ENCODE peak calls at places on chromosomes 7 and 10, in eight cellular contexts. N is upper lobe of right lung, I is GM13977, A is endothelial cell, Q is ascending aorta, U is neural progenitor cell, S is pancreas, F is cardiac fibroblast. D is an unnamed sample.

GRCh38 chr7:30927559-30927958 is 15.9 kb downstream of the AQP1 start:
- DNase-seq in N (peak), I (no peak), A (no peak), Q (no peak), U (no peak), S (no peak), F (no peak), D (no peak)

GRCh38 chr7:106114735-106115383 is 2.7 kb upstream of the SYPL1 start:
- DNase-seq in N (no peak), I (no peak), A (no peak), Q (no peak), U (no peak), S (no peak), F (no peak), D (no peak)

GRCh38 chr7:103810112-103810744 is 179.2 kb downstream of the RELN start:
- DNase-seq in N (no peak), I (no peak), A (no peak), Q (no peak), U (peak), S (no peak), F (peak), D (no peak)

GRCh38 chr10:13049774-13050420 is 48.4 kb upstream of the CCDC3 start:
- DNase-seq in N (no peak), I (no peak), A (no peak), Q (no peak), U (peak), S (no peak), F (no peak), D (no peak)

GRCh38 chr10:102299873-102300272 is 54.5 kb downstream of the GBF1 start:
- DNase-seq in N (no peak), I (no peak), A (no peak), Q (no peak), U (no peak), S (no peak), F (peak), D (no peak)

GRCh38 chr7:44264221-44264956 is 61.0 kb downstream of the CAMK2B start:
- DNase-seq in N (no peak), I (no peak), A (no peak), Q (no peak), U (no peak), S (no peak), F (no peak), D (no peak)

GRCh38 chr7:15291707-15292106 is 270.1 kb downstream of the AGMO start:
- DNase-seq in N (no peak), I (no peak), A (no peak), Q (no peak), U (peak), S (no peak), F (no peak), D (no peak)

GRCh38 chr10:126738001-126738400 is 67.5 kb upstream of the C10orf90 start:
- DNase-seq in N (no peak), I (no peak), A (no peak), Q (no peak), U (no peak), S (no peak), F (no peak), D (no peak)

GRCh38 chr7:380226-380550 is 90.2 kb downstream of the FOXL3 start:
- DNase-seq in N (no peak), I (peak), A (no peak), Q (no peak), U (peak), S (no peak), F (no peak), D (no peak)

GRCh38 chr7:116273918-116274301 is 63.6 kb downstream of the TES start:
- DNase-seq in N (no peak), I (no peak), A (no peak), Q (no peak), U (peak), S (no peak), F (no peak), D (no peak)

GRCh38 chr7:33107136-33108066 is 1.8 kb downstream of the RP9 start:
- DNase-seq in N (no peak), I (no peak), A (peak), Q (no peak), U (peak), S (peak), F (peak), D (peak)

GRCh38 chr7:16498122-16498521 is 28.5 kb upstream of the LRRC72 start:
- DNase-seq in N (no peak), I (no peak), A (no peak), Q (no peak), U (no peak), S (no peak), F (no peak), D (no peak)

GRCh38 chr7:106604303-106604918 is 56.5 kb downstream of the CCDC71L start:
- DNase-seq in N (no peak), I (no peak), A (no peak), Q (no peak), U (no peak), S (no peak), F (no peak), D (no peak)

GRCh38 chr7:43873300-43873699 is 4.0 kb upstream of the MRPS24 start:
- DNase-seq in N (no peak), I (peak), A (no peak), Q (no peak), U (no peak), S (no peak), F (peak), D (no peak)

GRCh38 chr10:79483948-79484347 is 28.4 kb upstream of the EIF5AL1 start:
- DNase-seq in N (no peak), I (no peak), A (no peak), Q (no peak), U (no peak), S (no peak), F (no peak), D (no peak)

GRCh38 chr10:33113111-33113856 is 155.3 kb upstream of the ITGB1 start:
- DNase-seq in N (no peak), I (no peak), A (no peak), Q (no peak), U (no peak), S (no peak), F (peak), D (no peak)

GRCh38 chr10:79056736-79057391 is 11.9 kb upstream of the ZMIZ1 start:
- DNase-seq in N (peak), I (no peak), A (no peak), Q (no peak), U (peak), S (peak), F (no peak), D (no peak)

GRCh38 chr7:76343294-76343930 is 15.4 kb downstream of the YWHAG start:
- DNase-seq in N (no peak), I (no peak), A (no peak), Q (no peak), U (no peak), S (no peak), F (no peak), D (no peak)

DNA sequence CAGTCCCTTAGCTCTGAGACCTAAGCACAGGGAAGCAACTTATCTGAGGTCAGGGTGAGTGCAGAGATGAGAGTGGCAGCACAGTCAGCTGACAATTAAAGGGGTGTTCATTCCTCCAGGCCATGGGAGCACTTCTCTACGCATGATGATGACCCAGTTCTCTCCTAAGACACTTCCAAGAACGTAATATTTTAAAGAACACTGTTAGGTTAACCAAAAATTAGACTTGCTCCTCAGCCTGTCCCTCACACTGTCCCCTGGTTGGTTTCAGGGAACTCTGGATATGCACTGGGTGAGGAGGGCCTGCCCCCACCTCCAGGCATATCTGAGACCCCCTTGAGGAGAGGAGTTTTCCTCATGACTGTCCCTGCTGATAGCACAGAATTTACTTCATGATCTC is 767.5 kb downstream of the GRID1 start:
- DNase-seq in N (no peak), I (no peak), A (no peak), Q (no peak), U (no peak), S (no peak), F (no peak), D (no peak)
- TF ChIP-seq CTCF in N (no peak), I (no peak), A (no peak), Q (no peak), U (no peak), S (no peak), F (no peak), D (no peak)

DNA sequence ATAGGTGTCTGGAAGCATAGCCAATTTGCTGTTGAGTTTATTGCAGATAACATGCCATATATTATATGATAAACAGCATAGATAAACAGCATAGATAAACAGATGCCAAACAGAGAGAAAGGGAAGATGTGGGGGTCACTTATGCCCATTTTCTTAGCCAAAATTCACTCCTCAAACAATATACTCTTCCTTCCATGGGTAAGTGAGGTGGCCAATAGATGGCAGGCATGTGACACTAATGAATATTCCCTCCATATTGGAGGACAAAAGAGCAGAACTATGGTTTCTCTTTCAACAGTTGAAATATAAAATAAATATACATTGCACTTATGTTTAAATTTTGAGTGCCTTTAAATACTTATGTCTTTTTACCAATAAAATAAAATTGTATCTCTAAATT is 1212.8 kb downstream of the REEP3 start:
- DNase-seq in N (no peak), I (peak), A (peak), Q (no peak), U (peak), S (no peak), F (peak), D (peak)
- TF ChIP-seq CTCF in N (peak), I (peak), A (no peak), Q (no peak), U (peak), S (no peak), F (peak), D (peak)

GRCh38 chr10:119358567-119358966 is 151.2 kb downstream of the GRK5 start:
- DNase-seq in N (peak), I (no peak), A (no peak), Q (no peak), U (no peak), S (no peak), F (no peak), D (no peak)
- TF ChIP-seq CTCF in N (no peak), I (no peak), A (no peak), Q (no peak), U (no peak), S (no peak), F (no peak), D (no peak)

DNA sequence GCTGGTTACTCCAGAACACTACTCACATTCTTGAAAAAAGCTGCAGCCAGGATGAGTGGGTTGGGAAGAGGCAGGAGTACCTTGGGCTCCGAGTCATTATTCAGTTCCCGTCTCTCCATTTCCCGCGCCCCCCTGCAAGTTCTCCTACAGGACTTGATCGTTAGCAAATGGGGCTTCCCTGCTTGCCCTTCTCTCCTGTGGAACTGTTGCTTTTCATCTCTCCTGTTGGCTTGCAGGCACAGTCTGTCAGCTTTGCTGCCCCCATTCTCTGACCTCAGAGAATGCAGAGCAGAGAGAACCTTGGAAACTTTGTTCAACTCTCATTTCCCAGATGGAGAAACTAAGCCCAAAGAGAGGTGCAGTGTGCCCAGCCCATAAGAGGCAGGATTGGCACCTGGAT is 35.6 kb upstream of the LRRC4 start:
- DNase-seq in N (no peak), I (no peak), A (no peak), Q (no peak), U (peak), S (no peak), F (no peak), D (no peak)
- TF ChIP-seq CTCF in N (no peak), I (no peak), A (no peak), Q (no peak), U (peak), S (no peak), F (no peak), D (no peak)

GRCh38 chr7:37918526-37918925 is 1.9 kb upstream of the SFRP4 start:
- DNase-seq in N (no peak), I (no peak), A (no peak), Q (no peak), U (no peak), S (no peak), F (no peak), D (no peak)
- TF ChIP-seq CTCF in N (no peak), I (no peak), A (no peak), Q (no peak), U (peak), S (no peak), F (no peak), D (no peak)

DNA sequence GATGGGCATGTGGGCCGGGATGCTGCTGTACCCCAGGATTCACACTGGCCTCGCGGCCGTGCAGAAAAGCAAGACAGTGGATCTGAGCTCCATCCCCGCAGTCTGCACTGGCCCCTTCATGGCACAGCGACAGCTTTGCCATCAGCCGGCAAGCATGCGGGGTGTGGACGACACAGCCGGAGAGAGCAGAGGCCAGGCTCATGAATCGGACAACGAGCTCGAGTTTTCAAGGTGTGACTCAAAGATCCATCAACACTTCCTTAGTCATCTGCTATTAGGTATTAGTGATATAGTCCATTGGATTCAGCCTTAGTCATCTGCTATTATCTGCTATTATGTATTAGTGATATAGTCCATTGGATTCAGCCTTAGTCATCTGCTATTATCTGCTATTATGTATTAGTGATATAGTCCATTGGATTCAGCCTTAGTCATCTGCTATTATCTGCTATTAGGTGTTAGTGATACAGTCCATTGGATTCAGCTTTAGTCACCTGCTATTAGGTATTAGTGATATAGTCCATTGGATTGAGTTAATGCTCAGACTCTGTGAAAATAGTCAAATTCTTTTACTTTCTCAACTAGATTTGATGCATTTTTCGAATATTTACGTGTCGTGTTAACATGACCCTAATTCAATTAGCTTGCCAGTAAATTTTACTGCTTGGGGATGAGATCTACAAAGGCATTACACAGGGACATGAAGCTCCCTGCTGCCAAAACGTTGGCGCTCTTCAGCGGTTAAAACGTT is 254.5 kb downstream of the KLF6 start:
- DNase-seq in N (no peak), I (no peak), A (no peak), Q (no peak), U (no peak), S (no peak), F (no peak), D (no peak)
- TF ChIP-seq CTCF in N (no peak), I (no peak), A (no peak), Q (no peak), U (no peak), S (no peak), F (no peak), D (no peak)

GRCh38 chr10:3622845-3623621 is 162.0 kb downstream of the KLF6 start:
- DNase-seq in N (no peak), I (no peak), A (no peak), Q (no peak), U (no peak), S (no peak), F (peak), D (no peak)
- TF ChIP-seq CTCF in N (no peak), I (no peak), A (no peak), Q (no peak), U (no peak), S (no peak), F (no peak), D (no peak)

DNA sequence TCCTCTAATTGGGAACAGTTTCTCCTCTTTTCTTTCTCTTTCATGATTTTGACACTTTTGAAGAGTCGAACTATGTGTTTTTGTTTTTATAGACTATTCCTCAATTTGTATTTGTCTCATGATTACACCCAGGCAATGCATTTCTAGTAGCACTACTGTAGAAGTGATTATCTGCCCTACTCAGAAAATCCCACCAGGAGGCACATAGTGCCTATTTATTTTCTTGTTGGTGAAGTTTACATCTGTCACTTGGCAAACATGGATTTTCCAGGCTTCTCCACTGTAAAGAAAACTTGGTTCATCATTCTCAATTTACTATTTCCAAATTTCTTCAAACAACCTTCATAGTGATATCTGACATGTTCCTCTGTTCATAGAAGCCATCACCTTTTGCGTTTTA is 893.9 kb downstream of the CCSER2 start:
- DNase-seq in N (no peak), I (no peak), A (no peak), Q (no peak), U (no peak), S (no peak), F (no peak), D (no peak)
- TF ChIP-seq CTCF in N (no peak), I (no peak), A (no peak), Q (no peak), U (peak), S (no peak), F (no peak), D (peak)

GRCh38 chr7:2150445-2150815 is 82.3 kb downstream of the MAD1L1 start:
- DNase-seq in N (no peak), I (no peak), A (no peak), Q (no peak), U (no peak), S (no peak), F (no peak), D (no peak)
- TF ChIP-seq CTCF in N (no peak), I (no peak), A (no peak), Q (no peak), U (no peak), S (no peak), F (no peak), D (no peak)

GRCh38 chr7:28984631-28985030 is 26.5 kb upstream of the TRIL start:
- DNase-seq in N (no peak), I (no peak), A (no peak), Q (no peak), U (peak), S (no peak), F (peak), D (no peak)
- TF ChIP-seq CTCF in N (no peak), I (no peak), A (no peak), Q (no peak), U (peak), S (no peak), F (peak), D (no peak)